ENCODE peak calls at places on chromosomes 3 and 15, in eight cellular contexts. O is stimulated activated CD4-positive, alpha-beta T cell treated with anti-CD3 and anti-CD28 coated beads, Interleukin-1b, Interleukin-23, amount 100 ng/mL, for 1 hour; D is HS-27A; S is neuronal stem cell; P is NCI-H1092; G is C1 segment of cervical spinal cord; T is amygdala; Z is RWPE1. F is an unnamed sample.

GRCh38 chr15:20665653-20666052 is 124.1 kb upstream of the GOLGA6L6 start:
- DNase-seq in O (no peak), D (no peak), S (no peak), P (no peak), G (no peak), T (no peak), Z (no peak), F (no peak)

GRCh38 chr15:73265536-73266153 is 103.1 kb downstream of the HCN4 start:
- DNase-seq in O (peak), D (no peak), S (peak), P (no peak), G (no peak), T (no peak), Z (peak), F (peak)

GRCh38 chr15:41939986-41940385 is 32.4 kb downstream of the EHD4 start:
- DNase-seq in O (no peak), D (no peak), S (no peak), P (no peak), G (no peak), T (no peak), Z (no peak), F (no peak)

GRCh38 chr15:45594322-45594721 is 7.1 kb downstream of the BLOC1S6 start:
- DNase-seq in O (no peak), D (no peak), S (no peak), P (no peak), G (no peak), T (no peak), Z (no peak), F (no peak)

GRCh38 chr3:126473292-126474168 is 2.2 kb downstream of the ZXDC start:
- DNase-seq in O (no peak), D (no peak), S (no peak), P (no peak), G (no peak), T (no peak), Z (no peak), F (no peak)

GRCh38 chr3:115428825-115429224 is 194.5 kb upstream of the GAP43 start:
- DNase-seq in O (no peak), D (no peak), S (no peak), P (no peak), G (no peak), T (no peak), Z (no peak), F (no peak)

GRCh38 chr3:110881069-110881468 is 190.5 kb upstream of the NECTIN3 start:
- DNase-seq in O (no peak), D (no peak), S (no peak), P (peak), G (peak), T (peak), Z (peak), F (peak)

GRCh38 chr15:72182673-72183072 is 14.9 kb downstream of the GRAMD2A start:
- DNase-seq in O (no peak), D (no peak), S (no peak), P (no peak), G (no peak), T (no peak), Z (no peak), F (no peak)

F was measured in body of pancreas.